ENCODE peak calls at places on chromosomes 6 and 20, in five cellular contexts. A, O, L, X and R are unnamed samples.

GRCh38 chr20:31712564-31713311 is 9.9 kb downstream of the BCL2L1 start:
- DNase-seq in A (peak; percentile 92), O (no peak), L (peak; percentile 59), X (peak; percentile 49), R (peak; percentile 99)

GRCh38 chr20:50412069-50412468 is 98.1 kb upstream of the PTPN1 start:
- DNase-seq in A (no peak), O (no peak), L (no peak), X (no peak), R (peak; percentile 41)

GRCh38 chr20:2801459-2801728 is 967 bp upstream of the CPXM1 start:
- DNase-seq in A (no peak), O (no peak), L (no peak), X (no peak), R (no peak)

GRCh38 chr6:7905416-7905815 is 5.2 kb downstream of the TXNDC5 start:
- DNase-seq in A (no peak), O (no peak), L (no peak), X (no peak), R (no peak)

GRCh38 chr20:41483553-41483930 is 116.9 kb upstream of the EMILIN3 start:
- DNase-seq in A (peak; percentile 77), O (no peak), L (no peak), X (no peak), R (peak; percentile 37)

GRCh38 chr6:44266347-44266746 is 996 bp upstream of the NFKBIE start:
- DNase-seq in A (no peak), O (no peak), L (no peak), X (no peak), R (no peak)

GRCh38 chr6:37110455-37111155 is 59.3 kb upstream of the PIM1 start:
- DNase-seq in A (no peak), O (no peak), L (no peak), X (no peak), R (no peak)

GRCh38 chr6:166862978-166863530 is 93.3 kb downstream of the RNASET2 start:
- DNase-seq in A (no peak), O (no peak), L (no peak), X (no peak), R (no peak)

GRCh38 chr20:44772636-44773035 is 27.0 kb downstream of the KCNK15 start:
- DNase-seq in A (no peak), O (no peak), L (no peak), X (no peak), R (no peak)

GRCh38 chr20:20364016-20364746 is 3.7 kb upstream of the INSM1 start:
- DNase-seq in A (no peak), O (no peak), L (peak; percentile 88), X (peak; percentile 96), R (no peak)

GRCh38 chr6:169024047-169024660 is 229.5 kb downstream of the THBS2 start:
- DNase-seq in A (no peak), O (no peak), L (no peak), X (no peak), R (no peak)

GRCh38 chr20:17935186-17935585 is 33.4 kb downstream of the SNX5 start:
- DNase-seq in A (peak; percentile 37), O (no peak), L (no peak), X (no peak), R (no peak)

GRCh38 chr20:10419550-10420133 is 14.4 kb downstream of the MKKS start:
- DNase-seq in A (peak; percentile 19), O (no peak), L (no peak), X (no peak), R (peak; percentile 80)

GRCh38 chr20:61918548-61918947 is 147.1 kb downstream of the TAF4 start:
- DNase-seq in A (no peak), O (no peak), L (no peak), X (no peak), R (no peak)

GRCh38 chr6:90701146-90701781 is 114.4 kb upstream of the MAP3K7 start:
- DNase-seq in A (peak; percentile 30), O (peak; percentile 55), L (no peak), X (no peak), R (no peak)

GRCh38 chr6:70673601-70674000 is 5.9 kb downstream of the SMAP1 start:
- DNase-seq in A (peak; percentile 53), O (no peak), L (no peak), X (no peak), R (peak; percentile 30)